ENCODE peak calls at places on chromosomes 5 and 9, in seven cellular contexts. O, C, R, F, A, D and V are unnamed samples.

GRCh38 chr9:36765468-36766341 is 193.0 kb downstream of the MELK start:
- DNase-seq in A (no peak), O (peak; percentile 91), R (peak; percentile 79), F (peak; percentile 94), C (peak; percentile 25), D (peak; percentile 86), V (peak; percentile 68)

GRCh38 chr9:70525553-70525952 is 111.1 kb upstream of the KLF9 start:
- DNase-seq in D (no peak), O (no peak), R (no peak), F (no peak), A (no peak), C (no peak), V (no peak)

GRCh38 chr9:134024828-134025605 is at the start of gene BRD3OS:
- DNase-seq in O (peak; percentile 98), A (peak; percentile 100), C (peak; percentile 97), F (peak; percentile 98), D (peak; percentile 95), R (peak; percentile 90), V (peak; percentile 81)

GRCh38 chr5:77305921-77306320 is 95.4 kb downstream of the PDE8B start:
- DNase-seq in A (no peak), F (no peak), R (no peak), D (no peak), O (no peak), C (no peak), V (no peak)

GRCh38 chr5:124650960-124651662 is 95.3 kb downstream of the ZNF608 start:
- DNase-seq in R (no peak), A (peak; percentile 57), F (no peak), O (no peak), D (no peak), C (no peak), V (no peak)

GRCh38 chr9:125269014-125269397 is 7.4 kb downstream of the GAPVD1 start:
- DNase-seq in F (no peak), A (no peak), R (no peak), D (no peak), O (no peak), C (no peak), V (no peak)

GRCh38 chr9:108297025-108297424 is 558.8 kb downstream of the ACTL7B start:
- DNase-seq in C (no peak), O (no peak), D (no peak), F (no peak), R (no peak), A (peak; percentile 55), V (no peak)

GRCh38 chr9:85444243-85444642 is 297.5 kb downstream of the AGTPBP1 start:
- DNase-seq in R (no peak), O (no peak), C (no peak), A (no peak), D (no peak), F (no peak), V (no peak)

GRCh38 chr9:124813496-124814177 is 36.7 kb downstream of the OLFML2A start:
- DNase-seq in A (no peak), O (no peak), D (no peak), C (no peak), F (no peak), R (no peak), V (no peak)

GRCh38 chr9:5510991-5511390 is 660 bp downstream of the PDCD1LG2 start:
- DNase-seq in O (no peak), A (no peak), D (no peak), R (no peak), F (no peak), C (no peak), V (no peak)

GRCh38 chr9:126752376-126752775 is 52.5 kb upstream of the ZBTB43 start:
- DNase-seq in F (no peak), A (no peak), D (no peak), R (no peak), C (no peak), O (no peak), V (no peak)

DNA sequence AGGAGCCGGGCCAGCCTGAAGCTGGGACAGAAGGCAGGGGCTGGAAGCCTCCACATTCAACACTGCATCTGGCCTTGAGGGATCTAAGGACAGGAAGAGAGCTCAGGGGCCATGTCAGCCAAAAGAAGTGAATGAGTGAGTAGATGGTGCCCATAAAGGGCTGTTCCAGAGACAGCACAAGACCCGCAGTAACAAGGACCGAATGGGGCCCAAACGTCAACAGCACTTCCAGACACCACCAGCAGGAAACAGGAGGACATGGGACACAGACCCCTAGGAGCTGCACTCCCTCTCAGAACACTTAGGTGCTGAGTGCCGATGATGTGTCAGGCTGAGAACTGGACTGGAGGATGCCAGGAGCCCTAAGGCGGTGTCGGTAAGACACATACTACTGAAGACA is 114.8 kb upstream of the FAM120A start:
- DNase-seq in D (no peak), O (no peak), A (no peak), C (no peak), R (no peak), F (no peak), V (no peak)
- H3K9me3 ChIP-seq in D (no peaks in the 10 kb centered on the region), O (peaks cover 6% of the 10 kb centered on the region), A (no peaks in the 10 kb centered on the region), C (peaks cover 15% of the 10 kb centered on the region), R (no peaks in the 10 kb centered on the region), F (no peaks in the 10 kb centered on the region), V (no peaks in the 10 kb centered on the region)

DNA sequence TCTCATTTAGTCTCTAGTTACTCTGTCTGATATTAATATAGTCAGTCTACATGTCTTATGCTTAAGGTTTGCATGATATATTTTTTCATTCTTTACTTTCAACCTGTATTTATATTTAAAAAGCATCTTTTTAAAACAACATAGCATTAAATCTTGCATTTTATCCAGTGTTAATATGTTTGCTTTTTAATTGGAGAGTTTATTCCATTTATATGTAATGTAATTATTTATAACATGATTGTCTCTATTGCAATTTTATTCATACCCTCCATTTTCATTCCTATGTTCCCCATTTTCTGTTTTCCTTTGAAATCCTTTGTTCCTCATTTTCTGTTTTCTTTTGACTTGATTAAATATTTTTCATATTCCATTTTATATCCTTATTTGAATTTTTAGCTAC is 13.3 kb downstream of the PCDHB15 start:
- DNase-seq in D (no peak), F (no peak), O (no peak), C (no peak), R (no peak), A (no peak), V (no peak)
- H3K9me3 ChIP-seq in D (peaks cover 13% of the 10 kb centered on the region), F (no peaks in the 10 kb centered on the region), O (peaks cover 21% of the 10 kb centered on the region), C (peaks cover 51% of the 10 kb centered on the region), R (peaks cover 29% of the 10 kb centered on the region), A (peaks cover 25% of the 10 kb centered on the region), V (peaks cover 29% of the 10 kb centered on the region)

DNA sequence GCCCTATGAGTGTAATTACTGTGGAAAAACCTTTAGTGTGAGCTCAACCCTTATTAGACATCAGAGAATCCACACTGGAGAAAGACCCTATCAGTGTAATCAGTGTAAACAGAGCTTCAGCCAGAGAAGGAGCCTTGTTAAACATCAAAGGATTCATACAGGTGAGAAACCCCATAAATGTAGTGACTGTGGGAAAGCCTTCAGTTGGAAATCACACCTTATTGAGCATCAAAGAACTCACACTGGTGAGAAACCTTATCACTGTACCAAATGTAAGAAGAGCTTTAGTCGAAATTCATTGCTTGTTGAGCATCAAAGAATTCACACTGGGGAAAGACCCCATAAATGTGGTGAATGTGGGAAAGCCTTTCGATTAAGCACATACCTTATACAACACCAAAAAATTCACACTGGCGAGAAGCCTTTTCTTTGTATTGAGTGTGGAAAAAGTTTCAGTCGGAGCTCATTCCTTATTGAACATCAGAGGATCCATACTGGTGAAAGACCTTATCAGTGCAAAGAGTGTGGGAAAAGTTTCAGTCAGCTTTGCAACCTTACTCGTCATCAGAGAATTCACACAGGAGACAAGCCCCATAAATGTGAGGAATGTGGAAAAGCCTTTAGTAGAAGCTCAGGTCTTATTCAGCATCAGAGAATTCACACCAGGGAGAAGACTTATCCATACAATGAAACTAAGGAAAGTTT is 9.9 kb downstream of the ZNF189 start:
- DNase-seq in D (no peak), R (no peak), C (no peak), A (no peak), O (no peak), F (no peak), V (no peak)
- H3K9me3 ChIP-seq in D (peaks cover 6% of the 10 kb centered on the region), R (peaks cover 48% of the 10 kb centered on the region), C (peaks cover 46% of the 10 kb centered on the region), A (peaks cover 16% of the 10 kb centered on the region), O (peaks cover 14% of the 10 kb centered on the region), F (peaks cover 4% of the 10 kb centered on the region), V (peaks cover 57% of the 10 kb centered on the region)

DNA sequence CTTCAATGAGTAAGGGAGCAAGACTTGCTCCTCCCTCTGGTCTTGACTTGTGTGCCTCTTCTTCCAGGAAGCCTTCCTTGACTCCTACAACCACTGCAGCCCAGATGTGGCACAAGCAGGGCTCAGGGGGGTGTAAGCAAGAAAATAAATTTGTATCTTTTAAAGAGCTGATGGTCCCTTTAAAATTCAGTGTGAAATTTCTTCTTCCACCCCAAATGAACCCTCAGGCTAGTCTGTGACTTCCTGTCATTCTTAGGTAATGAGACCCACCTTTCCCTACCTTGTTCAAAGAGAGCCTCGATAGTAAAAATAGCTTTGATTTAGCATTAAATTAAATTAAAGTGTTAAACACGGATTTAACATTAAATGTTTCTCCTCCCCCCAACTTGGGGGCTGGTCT is 64.4 kb downstream of the OLFM1 start:
- DNase-seq in D (no peak), F (no peak), R (no peak), O (no peak), C (no peak), A (no peak), V (no peak)
- H3K9me3 ChIP-seq in D (no peaks in the 10 kb centered on the region), F (no peaks in the 10 kb centered on the region), R (no peaks in the 10 kb centered on the region), O (no peaks in the 10 kb centered on the region), C (peaks cover 2% of the 10 kb centered on the region), A (peaks cover 77% of the 10 kb centered on the region), V (no peaks in the 10 kb centered on the region)